ENCODE peak calls at places on chromosomes 11 and 22, in seven cellular contexts. One of them, this sample, is unnamed.

GRCh38 chr11:2944953-2945756 is 15.9 kb upstream of the PHLDA2 start:
- DNase-seq in HCT116: no peak
- DNase-seq in GM12865: no peak
- DNase-seq in A549: no peak
- DNase-seq in mammary epithelial cell: peak
- DNase-seq in brain microvascular endothelial cell: peak
- DNase-seq in upper lobe of right lung: peak
- DNase-seq in this sample: peak

GRCh38 chr11:125980421-125980820 is 34.6 kb downstream of the VSIG10L2 start:
- DNase-seq in HCT116: no peak
- DNase-seq in GM12865: no peak
- DNase-seq in A549: no peak
- DNase-seq in mammary epithelial cell: no peak
- DNase-seq in brain microvascular endothelial cell: no peak
- DNase-seq in upper lobe of right lung: no peak
- DNase-seq in this sample: no peak

GRCh38 chr11:79078999-79079398 is 361.8 kb downstream of the TENM4 start:
- DNase-seq in HCT116: no peak
- DNase-seq in GM12865: no peak
- DNase-seq in A549: no peak
- DNase-seq in mammary epithelial cell: no peak
- DNase-seq in brain microvascular endothelial cell: no peak
- DNase-seq in upper lobe of right lung: no peak
- DNase-seq in this sample: no peak

GRCh38 chr11:29129850-29130249 is 887.0 kb downstream of the KCNA4 start:
- DNase-seq in HCT116: no peak
- DNase-seq in GM12865: no peak
- DNase-seq in A549: peak
- DNase-seq in mammary epithelial cell: peak
- DNase-seq in brain microvascular endothelial cell: peak
- DNase-seq in upper lobe of right lung: no peak
- DNase-seq in this sample: peak

GRCh38 chr11:665707-666281 is 28.7 kb downstream of the DRD4 start:
- DNase-seq in HCT116: no peak
- DNase-seq in GM12865: no peak
- DNase-seq in A549: no peak
- DNase-seq in mammary epithelial cell: no peak
- DNase-seq in brain microvascular endothelial cell: no peak
- DNase-seq in upper lobe of right lung: no peak
- DNase-seq in this sample: peak

GRCh38 chr11:65180877-65181568 is 705 bp upstream of the CAPN1 start:
- DNase-seq in HCT116: peak
- DNase-seq in GM12865: peak
- DNase-seq in A549: peak
- DNase-seq in mammary epithelial cell: peak
- DNase-seq in brain microvascular endothelial cell: peak
- DNase-seq in upper lobe of right lung: peak
- DNase-seq in this sample: peak

GRCh38 chr22:49705631-49706352 is 121.9 kb downstream of the BRD1 start:
- DNase-seq in HCT116: no peak
- DNase-seq in GM12865: no peak
- DNase-seq in A549: no peak
- DNase-seq in mammary epithelial cell: no peak
- DNase-seq in brain microvascular endothelial cell: no peak
- DNase-seq in upper lobe of right lung: no peak
- DNase-seq in this sample: no peak

GRCh38 chr11:74014880-74015279 is 6.0 kb upstream of the UCP3 start:
- DNase-seq in HCT116: no peak
- DNase-seq in GM12865: no peak
- DNase-seq in A549: no peak
- DNase-seq in mammary epithelial cell: no peak
- DNase-seq in brain microvascular endothelial cell: no peak
- DNase-seq in upper lobe of right lung: no peak
- DNase-seq in this sample: no peak

GRCh38 chr11:1121343-1122331 is 36.1 kb upstream of the MUC5AC start:
- DNase-seq in HCT116: no peak
- DNase-seq in GM12865: no peak
- DNase-seq in A549: no peak
- DNase-seq in mammary epithelial cell: no peak
- DNase-seq in brain microvascular endothelial cell: no peak
- DNase-seq in upper lobe of right lung: peak
- DNase-seq in this sample: peak

GRCh38 chr11:18013790-18014507 is 1.1 kb upstream of the SERGEF start:
- DNase-seq in HCT116: no peak
- DNase-seq in GM12865: peak
- DNase-seq in A549: peak
- DNase-seq in mammary epithelial cell: no peak
- DNase-seq in brain microvascular endothelial cell: no peak
- DNase-seq in upper lobe of right lung: no peak
- DNase-seq in this sample: no peak

GRCh38 chr22:27170491-27170890 is 513.1 kb downstream of the MIAT start:
- DNase-seq in HCT116: peak
- DNase-seq in GM12865: no peak
- DNase-seq in A549: peak
- DNase-seq in mammary epithelial cell: no peak
- DNase-seq in brain microvascular endothelial cell: peak
- DNase-seq in upper lobe of right lung: no peak
- DNase-seq in this sample: peak

GRCh38 chr11:93906486-93906885 is 56.1 kb upstream of the VSTM5 start:
- DNase-seq in HCT116: no peak
- DNase-seq in GM12865: no peak
- DNase-seq in A549: no peak
- DNase-seq in mammary epithelial cell: no peak
- DNase-seq in brain microvascular endothelial cell: no peak
- DNase-seq in upper lobe of right lung: no peak
- DNase-seq in this sample: no peak

GRCh38 chr22:40345801-40346177 is 511 bp upstream of the ADSL start:
- DNase-seq in HCT116: no peak
- DNase-seq in GM12865: peak
- DNase-seq in A549: no peak
- DNase-seq in mammary epithelial cell: peak
- DNase-seq in brain microvascular endothelial cell: no peak
- DNase-seq in upper lobe of right lung: peak
- DNase-seq in this sample: peak

GRCh38 chr11:118928870-118929495 is 3.3 kb upstream of the BCL9L start:
- DNase-seq in HCT116: no peak
- DNase-seq in GM12865: no peak
- DNase-seq in A549: peak
- DNase-seq in mammary epithelial cell: peak
- DNase-seq in brain microvascular endothelial cell: no peak
- DNase-seq in upper lobe of right lung: peak
- DNase-seq in this sample: peak

GRCh38 chr11:70303070-70303469 is 32.6 kb downstream of the PPFIA1 start:
- DNase-seq in HCT116: no peak
- DNase-seq in GM12865: no peak
- DNase-seq in A549: no peak
- DNase-seq in mammary epithelial cell: no peak
- DNase-seq in brain microvascular endothelial cell: no peak
- DNase-seq in upper lobe of right lung: no peak
- DNase-seq in this sample: peak

GRCh38 chr11:70070736-70071135 is 7.4 kb upstream of the ANO1 start:
- DNase-seq in HCT116: no peak
- DNase-seq in GM12865: no peak
- DNase-seq in A549: no peak
- DNase-seq in mammary epithelial cell: no peak
- DNase-seq in brain microvascular endothelial cell: no peak
- DNase-seq in upper lobe of right lung: peak
- DNase-seq in this sample: no peak

GRCh38 chr11:58127350-58127749 is 2.0 kb upstream of the OR9I1 start:
- DNase-seq in HCT116: no peak
- DNase-seq in GM12865: no peak
- DNase-seq in A549: no peak
- DNase-seq in mammary epithelial cell: no peak
- DNase-seq in brain microvascular endothelial cell: no peak
- DNase-seq in upper lobe of right lung: no peak
- DNase-seq in this sample: no peak

GRCh38 chr11:62552931-62553838 is 6.6 kb upstream of the AHNAK start:
- DNase-seq in HCT116: peak
- DNase-seq in GM12865: peak
- DNase-seq in A549: peak
- DNase-seq in mammary epithelial cell: peak
- DNase-seq in brain microvascular endothelial cell: peak
- DNase-seq in upper lobe of right lung: peak
- DNase-seq in this sample: peak

GRCh38 chr11:69356703-69357457 is 62.9 kb downstream of the MYEOV start:
- DNase-seq in HCT116: no peak
- DNase-seq in GM12865: no peak
- DNase-seq in A549: no peak
- DNase-seq in mammary epithelial cell: no peak
- DNase-seq in brain microvascular endothelial cell: peak
- DNase-seq in upper lobe of right lung: peak
- DNase-seq in this sample: no peak

GRCh38 chr11:1746516-1746931 is 3.9 kb downstream of the IFITM10 start:
- DNase-seq in HCT116: no peak
- DNase-seq in GM12865: no peak
- DNase-seq in A549: no peak
- DNase-seq in mammary epithelial cell: peak
- DNase-seq in brain microvascular endothelial cell: no peak
- DNase-seq in upper lobe of right lung: peak
- DNase-seq in this sample: no peak

GRCh38 chr11:23233075-23233474 is 372.8 kb upstream of the CCDC179 start:
- DNase-seq in HCT116: no peak
- DNase-seq in GM12865: no peak
- DNase-seq in A549: no peak
- DNase-seq in mammary epithelial cell: peak
- DNase-seq in brain microvascular endothelial cell: no peak
- DNase-seq in upper lobe of right lung: no peak
- DNase-seq in this sample: peak

GRCh38 chr22:46107089-46107664 is 43.1 kb upstream of the PPARA start:
- DNase-seq in HCT116: no peak
- DNase-seq in GM12865: no peak
- DNase-seq in A549: no peak
- DNase-seq in mammary epithelial cell: peak
- DNase-seq in brain microvascular endothelial cell: no peak
- DNase-seq in upper lobe of right lung: peak
- DNase-seq in this sample: no peak
- H3K4me3 ChIP-seq in HCT116: no peak
- H3K4me3 ChIP-seq in GM12865: no peak
- H3K4me3 ChIP-seq in A549: peak
- H3K4me3 ChIP-seq in mammary epithelial cell: no peak
- H3K4me3 ChIP-seq in brain microvascular endothelial cell: no peak
- H3K4me3 ChIP-seq in upper lobe of right lung: no peak
- H3K4me3 ChIP-seq in this sample: no peak

GRCh38 chr22:37571258-37571991 is 8.5 kb downstream of the LGALS2 start:
- DNase-seq in HCT116: peak
- DNase-seq in GM12865: no peak
- DNase-seq in A549: peak
- DNase-seq in mammary epithelial cell: peak
- DNase-seq in brain microvascular endothelial cell: no peak
- DNase-seq in upper lobe of right lung: no peak
- DNase-seq in this sample: no peak
- TF ChIP-seq CTCF in HCT116: no peak
- TF ChIP-seq CTCF in GM12865: no peak
- TF ChIP-seq CTCF in A549: no peak
- TF ChIP-seq CTCF in mammary epithelial cell: peak
- TF ChIP-seq CTCF in brain microvascular endothelial cell: peak
- TF ChIP-seq CTCF in upper lobe of right lung: no peak
- TF ChIP-seq CTCF in this sample: no peak

GRCh38 chr11:132450631-132451030 is 1080.2 kb downstream of the NTM start:
- DNase-seq in HCT116: no peak
- DNase-seq in GM12865: no peak
- DNase-seq in A549: no peak
- DNase-seq in mammary epithelial cell: no peak
- DNase-seq in brain microvascular endothelial cell: no peak
- DNase-seq in upper lobe of right lung: no peak
- DNase-seq in this sample: no peak
- H3K4me3 ChIP-seq in HCT116: no peak
- H3K4me3 ChIP-seq in GM12865: no peak
- H3K4me3 ChIP-seq in A549: no peak
- H3K4me3 ChIP-seq in mammary epithelial cell: no peak
- H3K4me3 ChIP-seq in brain microvascular endothelial cell: no peak
- H3K4me3 ChIP-seq in upper lobe of right lung: no peak
- H3K4me3 ChIP-seq in this sample: no peak

GRCh38 chr11:67455054-67455453 is at the start of gene CABP4:
- DNase-seq in HCT116: no peak
- DNase-seq in GM12865: no peak
- DNase-seq in A549: no peak
- DNase-seq in mammary epithelial cell: no peak
- DNase-seq in brain microvascular endothelial cell: no peak
- DNase-seq in upper lobe of right lung: no peak
- DNase-seq in this sample: no peak

GRCh38 chr11:67453816-67454732 is 1.1 kb upstream of the CABP4 start:
- DNase-seq in HCT116: no peak
- DNase-seq in GM12865: no peak
- DNase-seq in A549: no peak
- DNase-seq in mammary epithelial cell: no peak
- DNase-seq in brain microvascular endothelial cell: no peak
- DNase-seq in upper lobe of right lung: no peak
- DNase-seq in this sample: no peak

GRCh38 chr11:67456068-67456705 is 1.0 kb downstream of the CABP4 start:
- DNase-seq in HCT116: no peak
- DNase-seq in GM12865: no peak
- DNase-seq in A549: no peak
- DNase-seq in mammary epithelial cell: no peak
- DNase-seq in brain microvascular endothelial cell: no peak
- DNase-seq in upper lobe of right lung: peak
- DNase-seq in this sample: no peak

GRCh38 chr11:67458266-67458665 is 3.1 kb downstream of the CABP4 start:
- DNase-seq in HCT116: no peak
- DNase-seq in GM12865: no peak
- DNase-seq in A549: no peak
- DNase-seq in mammary epithelial cell: no peak
- DNase-seq in brain microvascular endothelial cell: no peak
- DNase-seq in upper lobe of right lung: no peak
- DNase-seq in this sample: no peak

DNA sequence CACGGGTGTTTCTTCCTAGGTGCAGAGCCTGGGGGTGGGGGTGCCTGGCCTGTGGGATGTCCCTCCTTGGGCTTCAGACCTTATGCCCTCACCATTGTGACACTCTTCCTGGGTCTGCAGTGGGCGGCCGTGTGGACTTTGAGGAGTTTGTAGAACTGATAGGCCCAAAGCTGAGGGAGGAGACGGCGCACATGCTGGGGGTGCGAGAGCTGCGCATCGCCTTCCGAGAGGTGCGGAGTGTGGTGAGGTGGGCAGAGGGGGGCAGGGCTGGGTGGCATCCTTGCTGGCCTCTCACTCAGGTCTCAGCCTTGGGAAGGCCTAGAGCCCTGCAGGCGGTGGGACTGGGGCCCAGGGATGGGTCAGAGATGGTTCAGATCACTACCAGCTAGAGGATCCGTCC is 2.3 kb downstream of the CABP4 start:
- DNase-seq in HCT116: no peak
- DNase-seq in GM12865: no peak
- DNase-seq in A549: no peak
- DNase-seq in mammary epithelial cell: no peak
- DNase-seq in brain microvascular endothelial cell: no peak
- DNase-seq in upper lobe of right lung: no peak
- DNase-seq in this sample: no peak
- TF ChIP-seq CTCF in HCT116: no peak
- TF ChIP-seq CTCF in GM12865: no peak
- TF ChIP-seq CTCF in A549: no peak
- TF ChIP-seq CTCF in mammary epithelial cell: no peak
- TF ChIP-seq CTCF in brain microvascular endothelial cell: no peak
- TF ChIP-seq CTCF in upper lobe of right lung: no peak
- TF ChIP-seq CTCF in this sample: no peak

This sample was measured in fibroblast of villous mesenchyme.